ENCODE peak calls at places on chromosomes 3 and 15, in five cellular contexts. Q is activated gamma-delta T cell treated with Interleukin-2 at 50 U/mL for 16 hours; K is Daoy; P is RPMI8226; D is activated naive CD8-positive, alpha-beta T cell treated with anti-CD3 and anti-CD28 coated beads, Interleukin-2, amount 50 U/mL, for 24 hours. T is an unnamed sample.

GRCh38 chr3:284316-284715 is 87.8 kb downstream of the CHL1 start:
- DNase-seq in Q (no peak), K (no peak), P (no peak), D (no peak), T (no peak)

GRCh38 chr15:77901921-77902750 is 175.4 kb downstream of the TBC1D2B start:
- DNase-seq in Q (no peak), K (no peak), P (peak), D (no peak), T (no peak)

GRCh38 chr3:125280966-125281365 is 68.4 kb upstream of the SLC12A8 start:
- DNase-seq in Q (no peak), K (peak), P (peak), D (no peak), T (no peak)

GRCh38 chr3:114079761-114080160 is 23.2 kb downstream of the QTRT2 start:
- DNase-seq in Q (no peak), K (no peak), P (no peak), D (no peak), T (no peak)

GRCh38 chr15:92006186-92007028 is 152.9 kb downstream of the SLCO3A1 start:
- DNase-seq in Q (no peak), K (no peak), P (no peak), D (no peak), T (no peak)

GRCh38 chr15:40016224-40016865 is 22.6 kb downstream of the SRP14 start:
- DNase-seq in Q (no peak), K (no peak), P (no peak), D (no peak), T (no peak)

GRCh38 chr15:76470691-76471090 is 134.1 kb downstream of the ISL2 start:
- DNase-seq in Q (no peak), K (no peak), P (no peak), D (no peak), T (no peak)

GRCh38 chr3:187130346-187131066 is 8.8 kb downstream of the RPL39L start:
- DNase-seq in Q (peak), K (peak), P (no peak), D (peak), T (peak)

GRCh38 chr15:31145271-31145911 is 43.9 kb upstream of the TRPM1 start:
- DNase-seq in Q (no peak), K (no peak), P (no peak), D (no peak), T (no peak)

GRCh38 chr3:162704991-162705390 is 1208.4 kb downstream of the OTOL1 start:
- DNase-seq in Q (no peak), K (no peak), P (no peak), D (no peak), T (no peak)

GRCh38 chr3:136728918-136729317 is 23.3 kb downstream of the STAG1 start:
- DNase-seq in Q (no peak), K (peak), P (no peak), D (no peak), T (no peak)

GRCh38 chr3:53056442-53056841 is 10.6 kb upstream of the SFMBT1 start:
- DNase-seq in Q (no peak), K (no peak), P (peak), D (no peak), T (no peak)

GRCh38 chr3:28326458-28326926 is 22.0 kb upstream of the ZCWPW2 start:
- DNase-seq in Q (peak), K (no peak), P (no peak), D (peak), T (peak)

GRCh38 chr3:11678735-11679134 is 35.0 kb upstream of the VGLL4 start:
- DNase-seq in Q (no peak), K (no peak), P (no peak), D (no peak), T (no peak)

GRCh38 chr3:183698318-183698731 is 728 bp downstream of the YEATS2 start:
- DNase-seq in Q (peak), K (peak), P (peak), D (peak), T (peak)

GRCh38 chr15:70795311-70795665 is 31.9 kb upstream of the UACA start:
- DNase-seq in Q (no peak), K (peak), P (no peak), D (no peak), T (no peak)

GRCh38 chr3:65958216-65958615 is 80.5 kb downstream of the MAGI1 start:
- DNase-seq in Q (no peak), K (no peak), P (no peak), D (no peak), T (no peak)

GRCh38 chr3:104526901-104527401 is 839.8 kb upstream of the ALCAM start:
- DNase-seq in Q (no peak), K (no peak), P (no peak), D (no peak), T (no peak)

GRCh38 chr15:50180578-50180977 is 1.4 kb upstream of the SLC27A2 start:
- DNase-seq in Q (no peak), K (no peak), P (no peak), D (no peak), T (no peak)

GRCh38 chr3:195257454-195258448 is 13.2 kb downstream of the XXYLT1 start:
- DNase-seq in Q (no peak), K (no peak), P (no peak), D (no peak), T (no peak)

GRCh38 chr3:184986490-184986889 is 166.4 kb downstream of the C3orf70 start:
- DNase-seq in Q (no peak), K (no peak), P (no peak), D (no peak), T (no peak)

GRCh38 chr3:66415867-66416428 is 84.9 kb downstream of the LRIG1 start:
- DNase-seq in Q (no peak), K (no peak), P (no peak), D (no peak), T (no peak)

GRCh38 chr3:193830791-193831191 is 237.8 kb downstream of the OPA1 start:
- DNase-seq in Q (no peak), K (peak), P (peak), D (no peak), T (no peak)

GRCh38 chr3:157472648-157473047 is 30.6 kb downstream of the VEPH1 start:
- DNase-seq in Q (no peak), K (no peak), P (no peak), D (no peak), T (no peak)

GRCh38 chr15:90593469-90594158 is 63.9 kb downstream of the CRTC3 start:
- DNase-seq in Q (no peak), K (no peak), P (no peak), D (no peak), T (no peak)

GRCh38 chr3:119586707-119587317 is 7.5 kb downstream of the ADPRH start:
- DNase-seq in Q (no peak), K (no peak), P (no peak), D (no peak), T (no peak)

GRCh38 chr3:196202516-196202970 is 8.7 kb downstream of the ZDHHC19 start:
- DNase-seq in Q (no peak), K (peak), P (no peak), D (no peak), T (no peak)

GRCh38 chr15:60507596-60508424 is 28.9 kb upstream of the ICE2 start:
- DNase-seq in Q (peak), K (peak), P (peak), D (peak), T (peak)

T was measured in stimulated activated CD4-positive, alpha-beta T cell treated with anti-CD3 and anti-CD28 coated beads, Interleukin-15, amount 100 ng/mL, for 24 hours.